ENCODE peak calls at places on chromosomes 11 and 22, in eight cellular contexts. W is SK-N-SH; O is natural killer cell; Z is foreskin fibroblast; T is astrocyte of the spinal cord; X is RWPE2; K is neuronal stem cell; L is stimulated activated CD4-positive, alpha-beta T cell treated with anti-CD3 and anti-CD28 coated beads, Interleukin-12 subunit alpha, Interleukin-12 subunit beta, amount 100 ng/mL, for 48 hours. I is an unnamed sample.

GRCh38 chr11:36558511-36559413 is 9.0 kb upstream of the RAG1 start:
- DNase-seq in Z (no peak), K (no peak), W (no peak), T (no peak), O (no peak), X (no peak), L (no peak), I (no peak)

GRCh38 chr11:133181672-133182071 is 350.6 kb downstream of the OPCML start:
- DNase-seq in X (no peak), O (no peak), Z (no peak), L (no peak), W (no peak), T (no peak), K (no peak), I (no peak)

GRCh38 chr11:90525962-90526361 is 303.1 kb upstream of the CHORDC1 start:
- DNase-seq in T (no peak), X (no peak), O (no peak), K (no peak), W (no peak), L (no peak), Z (no peak), I (no peak)

GRCh38 chr11:83641511-83641910 is 355.3 kb upstream of the CCDC90B start:
- DNase-seq in X (no peak), O (no peak), W (no peak), K (no peak), L (no peak), T (no peak), Z (peak; percentile 16), I (no peak)

GRCh38 chr11:128294001-128294684 is 293.2 kb downstream of the ETS1 start:
- DNase-seq in X (no peak), O (no peak), L (no peak), T (no peak), K (no peak), W (no peak), Z (no peak), I (peak; percentile 62)

GRCh38 chr22:28817919-28818859 is 17.8 kb upstream of the XBP1 start:
- DNase-seq in W (peak; percentile 34), X (no peak), T (no peak), L (no peak), Z (no peak), O (no peak), K (no peak), I (no peak)

GRCh38 chr11:82557274-82557673 is 176.4 kb downstream of the FAM181B start:
- DNase-seq in X (no peak), L (no peak), T (no peak), O (no peak), W (no peak), Z (no peak), K (no peak), I (no peak)

GRCh38 chr11:73633999-73634398 is 12.4 kb upstream of the PLEKHB1 start:
- DNase-seq in Z (no peak), O (no peak), K (no peak), L (no peak), X (no peak), T (no peak), W (no peak), I (no peak)

GRCh38 chr22:39148727-39149535 is 3.5 kb downstream of the CBX7 start:
- DNase-seq in K (no peak), X (no peak), L (peak; percentile 52), T (no peak), W (peak; percentile 44), Z (no peak), O (no peak), I (no peak)

GRCh38 chr22:24145446-24146189 is 35.7 kb upstream of the SUSD2 start:
- DNase-seq in W (no peak), T (no peak), L (no peak), K (no peak), Z (no peak), X (no peak), O (no peak), I (no peak)

GRCh38 chr11:2812371-2812991 is 73.1 kb downstream of the CDKN1C start:
- DNase-seq in X (no peak), T (peak; percentile 19), W (no peak), Z (no peak), O (no peak), K (no peak), L (no peak), I (peak; percentile 72)

GRCh38 chr11:94876645-94877445 is 96.5 kb downstream of the CWC15 start:
- DNase-seq in X (peak; percentile 78), Z (peak; percentile 97), W (no peak), O (peak; percentile 35), T (peak; percentile 97), K (no peak), L (peak; percentile 62), I (no peak)

GRCh38 chr11:94758671-94759070 is 9.5 kb upstream of the AMOTL1 start:
- DNase-seq in O (no peak), K (no peak), Z (no peak), L (no peak), T (no peak), X (no peak), W (no peak), I (no peak)

GRCh38 chr11:7600205-7600775 is 73.0 kb downstream of the CYB5R2 start:
- DNase-seq in O (no peak), W (no peak), K (no peak), T (no peak), X (peak; percentile 87), Z (peak; percentile 86), L (no peak), I (no peak)

GRCh38 chr11:118406599-118407166 is 5.3 kb downstream of the ATP5MG start:
- DNase-seq in K (no peak), L (no peak), T (peak; percentile 59), O (no peak), Z (no peak), X (no peak), W (no peak), I (no peak)

GRCh38 chr11:92929168-92930053 is 40.0 kb upstream of the MTNR1B start:
- DNase-seq in O (no peak), K (no peak), Z (no peak), X (no peak), L (no peak), T (no peak), W (no peak), I (no peak)

GRCh38 chr11:33930317-33931021 is 38.6 kb upstream of the LMO2 start:
- DNase-seq in K (no peak), W (no peak), X (no peak), Z (peak; percentile 25), T (no peak), O (no peak), L (no peak), I (no peak)

GRCh38 chr11:72135891-72136676 is 559 bp downstream of the FOLR3 start:
- DNase-seq in Z (no peak), O (no peak), L (no peak), X (no peak), T (no peak), K (no peak), W (no peak), I (no peak)

GRCh38 chr11:82458777-82459176 is 274.9 kb downstream of the FAM181B start:
- DNase-seq in L (no peak), X (no peak), T (no peak), Z (no peak), O (no peak), K (peak; percentile 24), W (no peak), I (no peak)

GRCh38 chr11:1482581-1483444 is 3.8 kb downstream of the MOB2 start:
- DNase-seq in X (no peak), K (no peak), T (no peak), L (no peak), Z (no peak), O (no peak), W (no peak), I (peak; percentile 93)

GRCh38 chr11:17734986-17735822 is 623 bp downstream of the KCNC1 start:
- DNase-seq in O (peak; percentile 21), X (no peak), L (no peak), Z (peak; percentile 69), K (peak; percentile 86), T (peak; percentile 67), W (peak; percentile 86), I (peak; percentile 94)

GRCh38 chr11:69443968-69444364 is 37.5 kb upstream of the LINC01488 start:
- DNase-seq in L (no peak), Z (peak; percentile 56), O (no peak), W (no peak), K (no peak), T (peak; percentile 35), X (no peak), I (no peak)

GRCh38 chr22:50342651-50343540 is at the start of gene PPP6R2:
- DNase-seq in L (peak; percentile 87), O (peak; percentile 92), Z (peak; percentile 71), T (peak; percentile 56), W (peak; percentile 97), X (no peak), K (peak; percentile 79), I (peak; percentile 89)

GRCh38 chr11:12506502-12506921 is 129.1 kb downstream of the PARVA start:
- DNase-seq in T (peak; percentile 49), O (no peak), Z (peak; percentile 66), W (peak; percentile 42), K (no peak), L (no peak), X (no peak), I (no peak)

GRCh38 chr22:36808611-36809344 is 8.1 kb downstream of the PVALB start:
- DNase-seq in T (no peak), Z (no peak), K (no peak), W (no peak), X (no peak), O (no peak), L (no peak), I (no peak)

GRCh38 chr11:58642120-58642625 is 19.7 kb downstream of the CNTF start:
- DNase-seq in K (no peak), X (no peak), O (no peak), L (no peak), Z (no peak), W (no peak), T (no peak), I (no peak)

GRCh38 chr11:24375896-24376295 is 121.0 kb upstream of the LUZP2 start:
- DNase-seq in W (no peak), T (no peak), Z (no peak), K (no peak), O (no peak), X (no peak), L (no peak), I (no peak)

GRCh38 chr11:37952035-37952434 is 1354.0 kb upstream of the RAG2 start:
- DNase-seq in W (peak; percentile 9), L (no peak), Z (no peak), X (no peak), T (no peak), K (no peak), O (no peak), I (no peak)

GRCh38 chr11:46367244-46367915 is 14.1 kb upstream of the MDK start:
- DNase-seq in K (no peak), T (peak; percentile 28), X (no peak), L (peak; percentile 72), O (peak; percentile 76), W (peak; percentile 87), Z (peak; percentile 60), I (no peak)

GRCh38 chr22:34243023-34243422 is 322.7 kb upstream of the LARGE1 start:
- DNase-seq in O (no peak), W (no peak), X (no peak), Z (no peak), K (no peak), L (no peak), T (no peak), I (no peak)

GRCh38 chr11:61947486-61948210 is 2.5 kb upstream of the BEST1 start:
- DNase-seq in T (peak; percentile 86), Z (peak; percentile 82), K (peak; percentile 76), O (peak; percentile 54), X (no peak), W (peak; percentile 87), L (peak; percentile 60), I (no peak)

GRCh38 chr11:97525273-97525672 is 1135.5 kb downstream of the JRKL start:
- DNase-seq in W (no peak), L (no peak), K (no peak), Z (no peak), X (no peak), O (no peak), T (peak; percentile 12), I (no peak)

GRCh38 chr11:35619030-35619753 is 932 bp downstream of the FJX1 start:
- DNase-seq in O (no peak), Z (peak; percentile 45), X (peak; percentile 65), T (peak; percentile 64), W (peak; percentile 71), L (no peak), K (peak; percentile 56), I (peak; percentile 91)

GRCh38 chr11:23540101-23540561 is 679.9 kb upstream of the CCDC179 start:
- DNase-seq in W (peak; percentile 66), Z (peak; percentile 5), K (peak; percentile 57), O (no peak), X (no peak), T (peak; percentile 46), L (no peak), I (no peak)